ENCODE peak calls at places on chromosomes 6 and 20, in seven cellular contexts. One of them, this sample, is unnamed.
A peak's percentile ranks its signal among the peaks of the same experiment; 100 is the strongest.

GRCh38 chr6:87697581-87698552 is 4.2 kb downstream of the AKIRIN2 start:
- DNase-seq in transverse colon: no peak
- DNase-seq in endothelial cell: no peak
- DNase-seq in OCI-LY7: peak; percentile 60
- DNase-seq in GM13977: no peak
- DNase-seq in GM20000: no peak
- DNase-seq in GM10248: no peak
- DNase-seq in this sample: no peak

GRCh38 chr6:111175135-111175534 is 87.8 kb downstream of the SLC16A10 start:
- DNase-seq in transverse colon: no peak
- DNase-seq in endothelial cell: no peak
- DNase-seq in OCI-LY7: no peak
- DNase-seq in GM13977: no peak
- DNase-seq in GM20000: no peak
- DNase-seq in GM10248: no peak
- DNase-seq in this sample: no peak

GRCh38 chr20:25281541-25281991 is 33.7 kb downstream of the PYGB start:
- DNase-seq in transverse colon: peak; percentile 78
- DNase-seq in endothelial cell: no peak
- DNase-seq in OCI-LY7: peak; percentile 97
- DNase-seq in GM13977: no peak
- DNase-seq in GM20000: peak; percentile 62
- DNase-seq in GM10248: peak; percentile 61
- DNase-seq in this sample: no peak

GRCh38 chr6:111663692-111664564 is 58.2 kb upstream of the TRAF3IP2 start:
- DNase-seq in transverse colon: no peak
- DNase-seq in endothelial cell: peak; percentile 78
- DNase-seq in OCI-LY7: no peak
- DNase-seq in GM13977: no peak
- DNase-seq in GM20000: no peak
- DNase-seq in GM10248: no peak
- DNase-seq in this sample: no peak

GRCh38 chr6:112155900-112156299 is 68.5 kb downstream of the FAM229B start:
- DNase-seq in transverse colon: no peak
- DNase-seq in endothelial cell: no peak
- DNase-seq in OCI-LY7: no peak
- DNase-seq in GM13977: no peak
- DNase-seq in GM20000: no peak
- DNase-seq in GM10248: no peak
- DNase-seq in this sample: no peak

GRCh38 chr6:81515562-81516453 is 236.7 kb downstream of the TENT5A start:
- DNase-seq in transverse colon: no peak
- DNase-seq in endothelial cell: no peak
- DNase-seq in OCI-LY7: no peak
- DNase-seq in GM13977: no peak
- DNase-seq in GM20000: no peak
- DNase-seq in GM10248: no peak
- DNase-seq in this sample: no peak

GRCh38 chr20:8534368-8534767 is 402.3 kb downstream of the PLCB1 start:
- DNase-seq in transverse colon: no peak
- DNase-seq in endothelial cell: no peak
- DNase-seq in OCI-LY7: no peak
- DNase-seq in GM13977: no peak
- DNase-seq in GM20000: no peak
- DNase-seq in GM10248: no peak
- DNase-seq in this sample: no peak

GRCh38 chr20:24257171-24257570 is 212.3 kb upstream of the SYNDIG1 start:
- DNase-seq in transverse colon: no peak
- DNase-seq in endothelial cell: no peak
- DNase-seq in OCI-LY7: no peak
- DNase-seq in GM13977: no peak
- DNase-seq in GM20000: no peak
- DNase-seq in GM10248: no peak
- DNase-seq in this sample: no peak

GRCh38 chr6:151179321-151179720 is 60.4 kb upstream of the AKAP12 start:
- DNase-seq in transverse colon: no peak
- DNase-seq in endothelial cell: no peak
- DNase-seq in OCI-LY7: no peak
- DNase-seq in GM13977: no peak
- DNase-seq in GM20000: no peak
- DNase-seq in GM10248: no peak
- DNase-seq in this sample: no peak

GRCh38 chr6:87391334-87391733 is 16.4 kb upstream of the CFAP206 start:
- DNase-seq in transverse colon: no peak
- DNase-seq in endothelial cell: peak; percentile 48
- DNase-seq in OCI-LY7: peak; percentile 66
- DNase-seq in GM13977: peak; percentile 38
- DNase-seq in GM20000: peak; percentile 48
- DNase-seq in GM10248: peak; percentile 48
- DNase-seq in this sample: peak; percentile 22

GRCh38 chr20:16241911-16242310 is 331.3 kb downstream of the KIF16B start:
- DNase-seq in transverse colon: no peak
- DNase-seq in endothelial cell: no peak
- DNase-seq in OCI-LY7: peak; percentile 40
- DNase-seq in GM13977: no peak
- DNase-seq in GM20000: no peak
- DNase-seq in GM10248: no peak
- DNase-seq in this sample: no peak

GRCh38 chr6:115891111-115891669 is 169.5 kb downstream of the FRK start:
- DNase-seq in transverse colon: no peak
- DNase-seq in endothelial cell: no peak
- DNase-seq in OCI-LY7: no peak
- DNase-seq in GM13977: peak; percentile 53
- DNase-seq in GM20000: peak; percentile 71
- DNase-seq in GM10248: peak; percentile 48
- DNase-seq in this sample: no peak

GRCh38 chr6:21046276-21046675 is 512.0 kb downstream of the CDKAL1 start:
- DNase-seq in transverse colon: no peak
- DNase-seq in endothelial cell: no peak
- DNase-seq in OCI-LY7: no peak
- DNase-seq in GM13977: no peak
- DNase-seq in GM20000: no peak
- DNase-seq in GM10248: no peak
- DNase-seq in this sample: no peak

GRCh38 chr6:74366634-74367033 is 670.6 kb downstream of the CD109 start:
- DNase-seq in transverse colon: no peak
- DNase-seq in endothelial cell: no peak
- DNase-seq in OCI-LY7: no peak
- DNase-seq in GM13977: no peak
- DNase-seq in GM20000: no peak
- DNase-seq in GM10248: no peak
- DNase-seq in this sample: no peak

GRCh38 chr6:57207141-57207540 is 15.0 kb downstream of the RAB23 start:
- DNase-seq in transverse colon: no peak
- DNase-seq in endothelial cell: no peak
- DNase-seq in OCI-LY7: no peak
- DNase-seq in GM13977: no peak
- DNase-seq in GM20000: no peak
- DNase-seq in GM10248: no peak
- DNase-seq in this sample: no peak

GRCh38 chr20:25135031-25135430 is 53.1 kb upstream of the VSX1 start:
- DNase-seq in transverse colon: no peak
- DNase-seq in endothelial cell: no peak
- DNase-seq in OCI-LY7: no peak
- DNase-seq in GM13977: no peak
- DNase-seq in GM20000: no peak
- DNase-seq in GM10248: no peak
- DNase-seq in this sample: no peak

GRCh38 chr20:63248835-63249591 is 5.2 kb downstream of the NKAIN4 start:
- DNase-seq in transverse colon: no peak
- DNase-seq in endothelial cell: no peak
- DNase-seq in OCI-LY7: no peak
- DNase-seq in GM13977: no peak
- DNase-seq in GM20000: no peak
- DNase-seq in GM10248: no peak
- DNase-seq in this sample: no peak

GRCh38 chr6:4732691-4733315 is 43.4 kb upstream of the CDYL start:
- DNase-seq in transverse colon: peak; percentile 41
- DNase-seq in endothelial cell: no peak
- DNase-seq in OCI-LY7: no peak
- DNase-seq in GM13977: no peak
- DNase-seq in GM20000: no peak
- DNase-seq in GM10248: no peak
- DNase-seq in this sample: peak; percentile 31

GRCh38 chr6:100462396-100462795 is 2.3 kb downstream of the SIM1 start:
- DNase-seq in transverse colon: no peak
- DNase-seq in endothelial cell: no peak
- DNase-seq in OCI-LY7: no peak
- DNase-seq in GM13977: no peak
- DNase-seq in GM20000: no peak
- DNase-seq in GM10248: no peak
- DNase-seq in this sample: no peak

GRCh38 chr6:45074423-45074822 is 253.7 kb upstream of the RUNX2 start:
- DNase-seq in transverse colon: no peak
- DNase-seq in endothelial cell: no peak
- DNase-seq in OCI-LY7: no peak
- DNase-seq in GM13977: no peak
- DNase-seq in GM20000: no peak
- DNase-seq in GM10248: no peak
- DNase-seq in this sample: no peak

DNA sequence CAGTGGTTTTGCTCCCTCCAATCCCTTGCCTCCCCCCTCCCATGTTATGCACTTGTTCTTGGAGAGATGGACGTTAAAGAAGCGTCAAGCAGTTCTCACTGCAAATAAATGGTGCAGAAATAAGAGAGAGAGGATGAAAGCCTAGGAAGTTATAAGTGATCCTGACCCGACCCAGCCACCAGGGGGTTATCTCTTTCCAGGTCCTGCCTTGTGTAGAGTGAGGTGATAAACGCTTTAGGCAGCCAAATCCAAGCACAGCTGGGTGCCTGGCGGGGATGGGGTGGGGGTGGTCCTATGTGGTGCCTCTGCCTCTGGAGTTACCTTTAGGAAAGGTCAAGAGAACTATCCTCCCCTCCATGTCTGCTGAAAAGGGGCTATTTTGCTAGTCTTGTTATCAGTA is 9.1 kb upstream of the TFAP2A start:
- DNase-seq in transverse colon: no peak
- DNase-seq in endothelial cell: no peak
- DNase-seq in OCI-LY7: peak; percentile 29
- DNase-seq in GM13977: no peak
- DNase-seq in GM20000: no peak
- DNase-seq in GM10248: peak; percentile 15
- DNase-seq in this sample: peak; percentile 34
- TF ChIP-seq CTCF in transverse colon: no peak
- TF ChIP-seq CTCF in endothelial cell: no peak
- TF ChIP-seq CTCF in OCI-LY7: peak; percentile 48
- TF ChIP-seq CTCF in GM13977: no peak
- TF ChIP-seq CTCF in GM20000: no peak
- TF ChIP-seq CTCF in GM10248: no peak
- TF ChIP-seq CTCF in this sample: no peak

DNA sequence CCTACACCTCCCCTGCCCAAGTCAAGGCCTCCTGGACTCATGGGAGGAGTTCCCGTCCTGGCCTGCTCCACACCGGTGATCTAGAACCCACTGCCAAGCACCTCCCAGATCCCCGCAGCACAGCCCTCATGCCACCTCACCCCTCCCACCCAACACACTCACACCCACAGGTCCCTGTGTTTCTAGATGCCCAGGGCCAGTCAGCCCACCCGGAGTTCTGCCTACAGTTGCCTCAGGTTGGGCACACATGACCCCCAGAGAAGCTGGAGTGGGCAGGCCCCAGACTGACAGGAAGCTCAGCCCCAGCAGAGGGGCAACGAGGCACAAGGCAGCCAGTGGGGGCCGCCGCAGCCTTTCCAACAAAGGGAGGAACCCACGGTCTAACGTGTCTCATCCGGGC is 29.6 kb downstream of the RRBP1 start:
- DNase-seq in transverse colon: no peak
- DNase-seq in endothelial cell: no peak
- DNase-seq in OCI-LY7: no peak
- DNase-seq in GM13977: no peak
- DNase-seq in GM20000: no peak
- DNase-seq in GM10248: no peak
- DNase-seq in this sample: no peak
- TF ChIP-seq CTCF in transverse colon: no peak
- TF ChIP-seq CTCF in endothelial cell: no peak
- TF ChIP-seq CTCF in OCI-LY7: no peak
- TF ChIP-seq CTCF in GM13977: no peak
- TF ChIP-seq CTCF in GM20000: no peak
- TF ChIP-seq CTCF in GM10248: no peak
- TF ChIP-seq CTCF in this sample: no peak

DNA sequence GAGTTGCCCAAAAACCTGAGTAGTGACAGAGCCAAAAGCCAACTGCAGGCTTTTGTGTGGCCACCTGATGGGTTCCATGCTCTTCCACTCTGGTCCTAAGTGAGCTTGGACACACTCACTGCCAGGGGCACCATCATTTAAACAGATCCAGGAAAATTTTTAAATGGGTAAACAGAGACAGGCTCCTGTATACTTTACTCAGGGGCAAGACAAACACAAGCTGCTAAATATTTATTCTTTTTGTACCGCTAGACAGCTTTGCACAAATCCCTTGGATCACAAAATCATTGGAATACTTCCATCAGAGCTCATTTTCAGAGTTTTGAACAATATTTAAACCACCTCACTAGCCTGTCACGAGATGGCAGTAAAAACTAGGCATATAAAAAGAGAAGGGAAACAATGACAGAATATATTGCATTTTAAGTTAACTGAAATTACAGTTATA is 31.4 kb downstream of the GCLC start:
- DNase-seq in transverse colon: no peak
- DNase-seq in endothelial cell: no peak
- DNase-seq in OCI-LY7: no peak
- DNase-seq in GM13977: no peak
- DNase-seq in GM20000: no peak
- DNase-seq in GM10248: no peak
- DNase-seq in this sample: no peak
- TF ChIP-seq CTCF in transverse colon: no peak
- TF ChIP-seq CTCF in endothelial cell: no peak
- TF ChIP-seq CTCF in OCI-LY7: peak; percentile 25
- TF ChIP-seq CTCF in GM13977: no peak
- TF ChIP-seq CTCF in GM20000: no peak
- TF ChIP-seq CTCF in GM10248: no peak
- TF ChIP-seq CTCF in this sample: no peak

DNA sequence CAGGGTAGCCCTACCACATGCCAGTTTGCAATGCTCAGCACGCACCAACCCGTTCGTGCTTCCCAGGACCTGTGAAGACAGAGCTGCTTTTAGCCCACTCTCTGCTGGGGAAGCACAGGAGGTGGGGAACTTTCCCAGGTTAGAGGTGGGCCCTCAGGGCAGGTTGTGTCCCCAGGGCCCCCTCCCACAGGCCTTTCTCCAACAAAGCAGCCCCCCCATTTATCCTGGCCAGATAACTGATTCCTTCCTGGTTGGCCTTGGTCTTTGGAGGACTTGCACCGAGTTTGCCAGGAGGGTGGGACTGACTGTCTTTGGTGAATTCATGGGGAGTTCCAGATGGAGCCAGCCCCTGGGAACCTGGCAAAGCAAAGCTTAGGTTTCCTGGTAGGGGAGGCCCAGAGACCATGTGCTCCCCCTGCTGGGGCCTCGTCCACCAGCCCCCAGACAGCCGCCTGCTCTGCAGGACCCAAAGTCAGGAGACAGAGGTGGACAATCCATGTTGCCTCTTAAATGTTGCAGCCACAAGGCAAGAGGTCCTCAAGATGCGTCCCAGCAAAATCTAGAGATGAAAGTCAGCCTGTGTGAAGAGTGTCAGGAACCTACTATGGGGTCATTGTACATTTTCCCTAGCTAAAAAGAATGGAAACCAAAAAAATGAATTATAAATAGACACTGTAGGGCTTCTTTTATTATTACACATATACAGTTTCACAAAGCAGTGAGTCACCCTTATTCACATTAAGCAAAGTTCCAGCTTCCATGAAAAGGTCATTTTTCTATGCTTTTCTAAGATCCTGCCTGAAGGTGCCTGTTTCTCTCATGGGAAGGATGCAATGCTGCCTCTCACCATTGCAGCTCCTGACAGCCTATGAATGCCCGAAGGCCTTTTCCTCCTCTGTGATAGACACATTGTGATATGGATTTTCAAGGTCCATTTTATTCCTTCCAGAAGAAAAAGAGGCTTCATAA is 497.8 kb downstream of the PREX1 start:
- DNase-seq in transverse colon: no peak
- DNase-seq in endothelial cell: peak; percentile 64
- DNase-seq in OCI-LY7: peak; percentile 29
- DNase-seq in GM13977: peak; percentile 60
- DNase-seq in GM20000: peak; percentile 56
- DNase-seq in GM10248: peak; percentile 47
- DNase-seq in this sample: peak; percentile 67
- TF ChIP-seq CTCF in transverse colon: no peak
- TF ChIP-seq CTCF in endothelial cell: peak; percentile 48
- TF ChIP-seq CTCF in OCI-LY7: peak; percentile 68
- TF ChIP-seq CTCF in GM13977: peak; percentile 51
- TF ChIP-seq CTCF in GM20000: peak; percentile 29
- TF ChIP-seq CTCF in GM10248: peak; percentile 60
- TF ChIP-seq CTCF in this sample: peak; percentile 58